ENCODE peak calls at places on chromosomes 6 and 20, in six cellular contexts. X is memory B cell, T is hypothalamus, N is H54, B is Peyer's patch, G is ELR. A is an unnamed sample.

GRCh38 chr20:39358052-39358451 is 395.9 kb downstream of the DHX35 start:
- DNase-seq in G (no peak), N (no peak), B (no peak), T (no peak), X (no peak), A (no peak)

GRCh38 chr6:133671376-133671775 is 217.5 kb upstream of the TCF21 start:
- DNase-seq in G (no peak), B (no peak), X (no peak), N (no peak), T (no peak), A (no peak)

GRCh38 chr6:65999288-65999791 is 292.3 kb upstream of the EYS start:
- DNase-seq in N (no peak), X (no peak), T (no peak), G (no peak), B (peak), A (no peak)

GRCh38 chr6:75135447-75135846 is 70.4 kb downstream of the COL12A1 start:
- DNase-seq in B (no peak), N (no peak), G (no peak), T (no peak), X (no peak), A (no peak)

GRCh38 chr20:31698803-31699718 is 23.6 kb downstream of the BCL2L1 start:
- DNase-seq in T (no peak), B (no peak), N (peak), G (peak), X (no peak), A (no peak)

GRCh38 chr6:35711731-35712130 is 23.0 kb upstream of the FKBP5 start:
- DNase-seq in G (no peak), B (no peak), T (no peak), X (no peak), N (no peak), A (no peak)

GRCh38 chr6:25012657-25013056 is 76.9 kb upstream of the RIPOR2 start:
- DNase-seq in T (no peak), G (peak), X (no peak), B (no peak), N (no peak), A (no peak)

GRCh38 chr6:146620655-146621054 is 21.9 kb downstream of the ADGB start:
- DNase-seq in X (no peak), T (no peak), N (no peak), B (no peak), G (peak), A (no peak)

GRCh38 chr20:4894409-4894808 is 106.9 kb downstream of the SLC23A2 start:
- DNase-seq in T (no peak), N (no peak), B (no peak), G (no peak), X (no peak), A (no peak)

GRCh38 chr6:85192186-85192585 is 257.7 kb upstream of the NT5E start:
- DNase-seq in T (no peak), N (no peak), G (peak), B (no peak), X (no peak), A (no peak)

GRCh38 chr6:170134077-170135040 is 156.5 kb downstream of the DLL1 start:
- DNase-seq in T (no peak), X (no peak), G (no peak), B (no peak), N (no peak), A (no peak)

GRCh38 chr20:31919756-31920155 is 32.1 kb downstream of the PDRG1 start:
- DNase-seq in T (no peak), G (no peak), X (no peak), N (no peak), B (no peak), A (no peak)

GRCh38 chr6:82737965-82738364 is 327.7 kb downstream of the UBE3D start:
- DNase-seq in T (no peak), B (no peak), G (no peak), N (no peak), X (no peak), A (no peak)

GRCh38 chr6:41427642-41428401 is 92.4 kb downstream of the NCR2 start:
- DNase-seq in G (peak), N (peak), T (no peak), X (no peak), B (peak), A (no peak)

GRCh38 chr6:3389390-3390167 is 67.3 kb downstream of the SLC22A23 start:
- DNase-seq in N (no peak), X (no peak), G (no peak), B (no peak), T (peak), A (no peak)

GRCh38 chr20:10863337-10864060 is 189.7 kb upstream of the JAG1 start:
- DNase-seq in G (peak), T (no peak), X (no peak), B (no peak), N (peak), A (no peak)

GRCh38 chr6:138524526-138524925 is 25.2 kb upstream of the NHSL1 start:
- DNase-seq in G (no peak), T (no peak), B (no peak), X (no peak), N (no peak), A (no peak)

GRCh38 chr6:119073307-119074051 is 5.0 kb downstream of the FAM184A start:
- DNase-seq in B (no peak), G (no peak), T (no peak), X (no peak), N (no peak), A (no peak)

GRCh38 chr20:25252686-25253421 is 5.0 kb downstream of the PYGB start:
- DNase-seq in N (no peak), B (no peak), G (no peak), X (no peak), T (no peak), A (no peak)

GRCh38 chr6:159259726-159260125 is 90.5 kb downstream of the FNDC1 start:
- DNase-seq in N (no peak), X (no peak), G (no peak), B (no peak), T (no peak), A (no peak)

GRCh38 chr6:41097467-41098090 is 24.8 kb downstream of the NFYA start:
- DNase-seq in X (no peak), B (no peak), T (no peak), N (no peak), G (peak), A (peak)

GRCh38 chr6:9516207-9516606 is 898.7 kb downstream of the TFAP2A start:
- DNase-seq in N (peak), G (peak), X (no peak), T (no peak), B (no peak), A (no peak)

GRCh38 chr6:40436685-40437604 is 150.2 kb downstream of the LRFN2 start:
- DNase-seq in N (peak), T (no peak), X (no peak), B (no peak), G (peak), A (no peak)